ENCODE peak calls at places on chromosomes 3 and 15, in five cellular contexts. K is HepG2, M is K562, P is H1, I is GM12878. W is an unnamed sample.

GRCh38 chr3:89368846-89369245 is 261.4 kb downstream of the EPHA3 start:
- DNase-seq in K (no peak), M (no peak), P (no peak), I (no peak), W (no peak)

GRCh38 chr3:30919600-30919999 is 25.1 kb upstream of the GADL1 start:
- DNase-seq in K (no peak), M (no peak), P (no peak), I (no peak), W (no peak)

GRCh38 chr15:48285329-48286214 is 45.7 kb upstream of the DUT start:
- DNase-seq in K (peak; percentile 58), M (peak; percentile 49), P (peak; percentile 73), I (peak; percentile 38), W (peak; percentile 33)

GRCh38 chr15:91694829-91695205 is 158.7 kb upstream of the SLCO3A1 start:
- DNase-seq in K (peak; percentile 39), M (no peak), P (no peak), I (no peak), W (no peak)

GRCh38 chr3:42705962-42706585 is 3.5 kb upstream of the HHATL start:
- DNase-seq in K (no peak), M (no peak), P (no peak), I (no peak), W (no peak)

GRCh38 chr15:87591042-87591441 is 665.5 kb downstream of the NTRK3 start:
- DNase-seq in K (no peak), M (no peak), P (no peak), I (no peak), W (no peak)

GRCh38 chr3:161333696-161334095 is 37.6 kb downstream of the SPTSSB start:
- DNase-seq in K (no peak), M (no peak), P (no peak), I (no peak), W (no peak)

GRCh38 chr15:85639752-85640381 is 154.9 kb downstream of the KLHL25 start:
- DNase-seq in K (no peak), M (no peak), P (no peak), I (no peak), W (no peak)

GRCh38 chr15:66294157-66294931 is 976 bp downstream of the DIS3L start:
- DNase-seq in K (peak; percentile 33), M (no peak), P (no peak), I (peak; percentile 13), W (no peak)

GRCh38 chr15:81183403-81183760 is 13.3 kb upstream of the IL16 start:
- DNase-seq in K (no peak), M (no peak), P (no peak), I (no peak), W (no peak)

GRCh38 chr15:69760890-69761568 is 308.4 kb downstream of the RPLP1 start:
- DNase-seq in K (peak; percentile 48), M (no peak), P (no peak), I (peak; percentile 62), W (no peak)

GRCh38 chr3:49171775-49172500 is 540 bp downstream of the KLHDC8B start:
- DNase-seq in K (no peak), M (no peak), P (no peak), I (no peak), W (no peak)

GRCh38 chr3:124627501-124627908 is 102.7 kb upstream of the UMPS start:
- DNase-seq in K (no peak), M (peak; percentile 12), P (no peak), I (no peak), W (no peak)

GRCh38 chr15:70268698-70269251 is 171.1 kb upstream of the TLE3 start:
- DNase-seq in K (no peak), M (no peak), P (no peak), I (no peak), W (no peak)

DNA sequence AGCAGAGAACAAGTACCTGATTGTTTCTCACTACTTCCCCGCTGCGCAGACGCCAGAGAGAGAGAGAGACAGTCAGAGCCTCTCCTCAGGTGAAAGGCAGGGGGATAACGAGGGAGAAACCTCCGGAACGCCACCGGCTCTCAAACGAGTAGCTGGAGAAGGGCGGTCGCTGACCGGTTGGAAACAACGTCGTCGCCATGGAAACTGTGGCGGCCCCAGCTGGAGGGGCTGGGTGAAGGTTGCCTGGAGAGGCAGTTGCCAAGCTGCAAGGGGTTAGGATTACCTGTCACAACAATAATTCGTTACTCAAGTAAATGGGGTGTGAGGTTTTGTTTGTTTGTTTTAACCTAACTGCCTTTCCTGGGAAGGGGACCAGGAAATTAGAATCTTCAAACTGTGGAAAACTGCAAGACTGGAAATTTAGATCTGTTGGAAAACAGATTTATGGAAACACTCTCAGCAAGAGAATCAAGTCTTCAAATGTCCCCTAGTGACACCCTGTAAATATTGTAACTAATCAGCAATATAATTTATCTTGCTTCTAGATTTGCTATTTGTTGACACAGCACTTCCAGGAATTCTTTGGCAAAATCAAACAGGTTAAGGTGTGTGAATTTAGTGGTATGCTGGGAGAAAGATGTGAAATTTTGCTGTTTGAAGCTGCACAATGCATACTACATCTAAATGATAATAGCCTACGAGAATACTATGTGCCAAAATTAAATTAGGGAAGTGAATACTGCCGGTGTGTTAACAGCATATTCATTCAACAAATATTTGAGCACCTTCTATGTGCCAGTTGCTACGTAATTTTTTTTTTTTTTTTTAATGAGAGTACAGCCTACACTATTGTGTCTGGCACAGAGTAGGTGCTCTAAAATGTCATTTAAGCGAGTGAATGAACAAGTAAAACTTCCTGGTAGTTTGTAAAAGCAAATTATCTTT is at the start of gene DNAH12:
- DNase-seq in K (peak; percentile 64), M (peak; percentile 38), P (peak; percentile 91), I (no peak), W (peak; percentile 95)
- TF ChIP-seq ATF2 in K (no peak), M (no peak), P (no peak), I (no peak), W (no peak)

GRCh38 chr3:64270143-64270542 is 44.9 kb upstream of the PRICKLE2 start:
- DNase-seq in K (no peak), M (no peak), P (no peak), I (no peak), W (no peak)

GRCh38 chr3:64268926-64269325 is 43.7 kb upstream of the PRICKLE2 start:
- DNase-seq in K (no peak), M (no peak), P (no peak), I (no peak), W (no peak)

GRCh38 chr3:64272271-64272670 is 47.0 kb upstream of the PRICKLE2 start:
- DNase-seq in K (no peak), M (no peak), P (no peak), I (no peak), W (no peak)

GRCh38 chr3:64272842-64273241 is 47.6 kb upstream of the PRICKLE2 start:
- DNase-seq in K (no peak), M (no peak), P (no peak), I (no peak), W (no peak)

GRCh38 chr3:64270861-64271260 is 45.6 kb upstream of the PRICKLE2 start:
- DNase-seq in K (no peak), M (no peak), P (no peak), I (no peak), W (no peak)
- TF ChIP-seq ATF3 in K (no peak), M (no peak), P (no peak), I (no peak), W (no peak)

DNA sequence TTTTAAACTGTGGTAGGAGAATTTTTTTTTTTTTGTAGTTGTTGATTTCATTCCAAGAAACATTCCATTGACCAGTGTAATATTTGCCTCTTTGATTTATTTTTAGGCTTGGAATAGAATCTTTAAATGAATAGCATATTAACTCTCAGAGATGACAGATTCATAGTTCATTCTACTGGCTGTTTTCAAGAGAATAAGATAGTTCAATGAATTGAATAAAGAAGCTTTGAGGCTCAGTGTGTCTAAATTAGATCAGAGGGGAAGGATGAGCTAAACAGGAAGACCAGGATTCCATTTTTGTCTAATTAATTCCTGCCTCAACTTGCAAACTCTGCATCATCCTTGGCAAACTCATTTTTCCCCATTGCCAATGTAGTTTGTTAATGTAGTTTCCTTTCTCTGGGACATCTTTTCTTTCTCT is 98.5 kb downstream of the NAALADL2 start:
- DNase-seq in K (no peak), M (no peak), P (no peak), I (no peak), W (no peak)
- TF ChIP-seq ATF2 in K (no peak), M (no peak), P (no peak), I (no peak), W (no peak)

DNA sequence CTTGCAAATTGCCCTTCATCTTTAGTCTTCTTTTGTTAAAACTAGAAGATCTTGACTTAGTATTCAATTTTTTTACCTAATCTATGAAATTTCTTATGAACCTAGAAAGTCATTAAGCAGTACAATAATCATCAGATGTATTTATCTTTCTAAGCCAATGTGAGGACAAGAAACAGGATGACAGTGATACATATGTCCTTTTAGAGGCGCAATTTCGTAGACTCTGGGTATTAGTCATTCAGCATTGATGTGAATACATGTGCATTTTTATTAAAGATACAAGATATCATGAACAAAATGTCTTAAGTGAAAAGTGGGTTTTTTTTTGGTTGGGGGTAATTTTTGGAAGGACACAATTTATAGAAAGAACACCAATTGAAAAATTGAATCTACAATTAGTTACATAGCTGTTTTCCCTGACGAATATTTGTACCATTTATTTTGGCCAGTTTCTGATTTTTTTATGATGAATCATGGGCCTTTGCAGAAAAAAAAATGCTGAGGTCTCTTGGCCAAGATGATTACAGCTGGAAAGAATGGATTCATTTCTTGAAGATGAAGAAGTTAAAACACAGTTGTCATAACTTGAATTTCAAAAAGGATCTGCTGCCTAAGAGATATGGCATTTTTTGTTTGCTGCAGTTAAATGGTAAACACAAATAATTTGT is 48.9 kb upstream of the AGTR1 start:
- DNase-seq in K (no peak), M (no peak), P (no peak), I (no peak), W (no peak)
- TF ChIP-seq ATF3 in K (no peak), M (no peak), P (no peak), I (no peak), W (no peak)

GRCh38 chr3:13571264-13571663 is 22.3 kb downstream of the FBLN2 start:
- DNase-seq in K (no peak), M (no peak), P (no peak), I (no peak), W (no peak)
- TF ChIP-seq ATF2 in K (no peak), M (no peak), P (no peak), I (no peak), W (no peak)

DNA sequence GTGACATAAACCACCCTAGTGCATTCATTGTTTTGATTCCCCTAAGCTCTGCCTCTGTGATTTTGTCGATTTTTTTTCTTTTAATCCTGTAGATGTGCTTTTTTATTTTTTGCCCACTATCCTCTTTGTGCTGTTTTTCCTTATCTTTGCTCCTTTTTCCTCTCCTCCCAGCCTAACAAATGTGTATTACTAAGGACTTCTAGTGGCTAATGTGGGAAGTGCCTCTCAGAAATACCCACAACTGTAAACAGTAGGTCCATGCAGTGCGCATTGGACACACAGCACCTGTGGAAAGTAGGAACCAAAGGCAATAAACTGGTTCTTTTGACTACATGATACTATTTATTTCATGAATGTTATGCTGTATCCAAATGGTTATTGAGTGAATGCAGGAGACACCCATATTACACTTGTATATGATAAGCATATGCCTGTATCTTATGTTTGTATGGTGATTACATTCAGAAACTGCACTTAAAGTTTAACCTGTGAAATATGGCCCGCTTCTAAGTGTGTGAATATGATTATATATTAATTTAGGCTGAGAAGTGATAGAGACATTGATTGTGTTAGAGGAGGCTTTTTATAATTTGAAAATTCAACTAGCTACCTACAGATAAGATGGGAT is 147.8 kb downstream of the PLCL2 start:
- DNase-seq in K (peak; percentile 16), M (peak; percentile 19), P (no peak), I (no peak), W (no peak)
- TF ChIP-seq ATF3 in K (no peak), M (no peak), P (no peak), I (no peak), W (no peak)

GRCh38 chr3:144114767-144115166 is 143.1 kb downstream of the DIPK2A start:
- DNase-seq in K (no peak), M (no peak), P (no peak), I (no peak), W (no peak)
- TF ChIP-seq ATF2 in K (no peak), M (no peak), P (no peak), I (no peak), W (no peak)

GRCh38 chr15:42158941-42159340 is 2.5 kb upstream of the PLA2G4F start:
- DNase-seq in K (no peak), M (no peak), P (no peak), I (no peak), W (no peak)
- TF ChIP-seq ATF3 in K (no peak), M (no peak), P (no peak), I (no peak), W (no peak)

W was measured in WTC11.